ENCODE peak calls at places on chromosomes 12 and 14, in eight cellular contexts. B is SK-N-SH; I is Peyer's patch; X is CD8-positive, alpha-beta T cell; E is CD8-positive, alpha-beta memory T cell; W is endodermal cell; Q is heart left ventricle; C is tibial nerve. S is an unnamed sample.

GRCh38 chr14:58807271-58807670 is 169.5 kb downstream of the DACT1 start:
- DNase-seq in B (no peak), I (no peak), X (no peak), E (no peak), W (no peak), Q (no peak), C (no peak), S (no peak)

GRCh38 chr12:116918464-116918863 is 7.7 kb downstream of the FBXW8 start:
- DNase-seq in B (no peak), I (no peak), X (no peak), E (no peak), W (no peak), Q (no peak), C (no peak), S (no peak)

GRCh38 chr14:50397461-50398196 is 948 bp upstream of the CDKL1 start:
- DNase-seq in B (peak; percentile 41), I (no peak), X (no peak), E (no peak), W (no peak), Q (peak; percentile 44), C (peak; percentile 13), S (no peak)

GRCh38 chr12:101935769-101936741 is 58.7 kb downstream of the DRAM1 start:
- DNase-seq in B (no peak), I (no peak), X (no peak), E (no peak), W (peak; percentile 73), Q (peak; percentile 70), C (peak; percentile 77), S (no peak)

GRCh38 chr12:109923038-109923437 is 23.0 kb downstream of the TCHP start:
- DNase-seq in B (no peak), I (peak; percentile 29), X (no peak), E (no peak), W (no peak), Q (no peak), C (no peak), S (no peak)

GRCh38 chr14:68784298-68784910 is 8.5 kb downstream of the ZFP36L1 start:
- DNase-seq in B (no peak), I (peak; percentile 87), X (no peak), E (no peak), W (peak; percentile 41), Q (peak; percentile 37), C (no peak), S (no peak)

GRCh38 chr12:100031821-100032220 is 47.1 kb upstream of the ANKS1B start:
- DNase-seq in B (peak; percentile 4), I (no peak), X (no peak), E (no peak), W (no peak), Q (no peak), C (no peak), S (no peak)

GRCh38 chr14:95134304-95134933 is 22.9 kb downstream of the DICER1 start:
- DNase-seq in B (no peak), I (no peak), X (no peak), E (no peak), W (no peak), Q (no peak), C (no peak), S (no peak)

GRCh38 chr14:68938515-68939423 is 40.3 kb downstream of the ACTN1 start:
- DNase-seq in B (peak; percentile 67), I (peak; percentile 72), X (no peak), E (no peak), W (peak; percentile 75), Q (no peak), C (no peak), S (no peak)

GRCh38 chr14:23572841-23573240 is 5.2 kb upstream of the AP1G2 start:
- DNase-seq in B (no peak), I (no peak), X (no peak), E (no peak), W (peak; percentile 36), Q (peak; percentile 61), C (peak; percentile 38), S (no peak)

GRCh38 chr12:10140001-10140400 is 10.0 kb upstream of the CLEC7A start:
- DNase-seq in B (peak; percentile 10), I (no peak), X (peak; percentile 48), E (no peak), W (peak; percentile 76), Q (peak; percentile 33), C (peak; percentile 40), S (no peak)

GRCh38 chr12:3122841-3123678 is 45.9 kb downstream of the TSPAN9 start:
- DNase-seq in B (peak; percentile 74), I (no peak), X (no peak), E (no peak), W (peak; percentile 68), Q (peak; percentile 75), C (peak; percentile 14), S (no peak)

GRCh38 chr12:89247541-89247942 is 104.8 kb downstream of the DUSP6 start:
- DNase-seq in B (peak; percentile 22), I (no peak), X (no peak), E (no peak), W (peak; percentile 68), Q (no peak), C (no peak), S (peak; percentile 43)

GRCh38 chr14:74299061-74299545 is 3.6 kb downstream of the ABCD4 start:
- DNase-seq in B (no peak), I (no peak), X (no peak), E (peak; percentile 63), W (peak; percentile 88), Q (no peak), C (no peak), S (no peak)

GRCh38 chr12:108935165-108935564 is 55.3 kb downstream of the DAO start:
- DNase-seq in B (no peak), I (no peak), X (no peak), E (no peak), W (no peak), Q (no peak), C (no peak), S (no peak)

GRCh38 chr12:92597997-92598396 is 104.8 kb upstream of the PLEKHG7 start:
- DNase-seq in B (no peak), I (no peak), X (no peak), E (no peak), W (no peak), Q (no peak), C (no peak), S (no peak)

GRCh38 chr12:82097877-82098276 is 260.3 kb downstream of the CCDC59 start:
- DNase-seq in B (no peak), I (no peak), X (peak; percentile 15), E (no peak), W (no peak), Q (no peak), C (no peak), S (no peak)

GRCh38 chr12:67366530-67367196 is 97.5 kb downstream of the CAND1 start:
- DNase-seq in B (no peak), I (no peak), X (no peak), E (no peak), W (no peak), Q (peak; percentile 53), C (no peak), S (no peak)

GRCh38 chr14:64266206-64266605 is 28.0 kb downstream of the ESR2 start:
- DNase-seq in B (no peak), I (no peak), X (no peak), E (no peak), W (no peak), Q (no peak), C (no peak), S (no peak)

GRCh38 chr14:64260418-64260817 is 33.8 kb downstream of the ESR2 start:
- DNase-seq in B (no peak), I (no peak), X (no peak), E (no peak), W (no peak), Q (no peak), C (no peak), S (no peak)

GRCh38 chr14:64265222-64265621 is 28.9 kb downstream of the ESR2 start:
- DNase-seq in B (no peak), I (no peak), X (no peak), E (no peak), W (no peak), Q (no peak), C (no peak), S (no peak)
- H3K27ac ChIP-seq in B (no peak overlapping the region), I (no peak overlapping the region), X (no peak overlapping the region), E (no peak overlapping the region), W (no peak overlapping the region), Q (no peak overlapping the region), C (no peak overlapping the region), S (no peak overlapping the region)

GRCh38 chr12:42565001-42565400 is 24.5 kb downstream of the PRICKLE1 start:
- DNase-seq in B (no peak), I (no peak), X (no peak), E (no peak), W (peak; percentile 53), Q (no peak), C (no peak), S (no peak)
- H3K4me1 ChIP-seq in B (peaks cover 6% of the 10 kb centered on the region), I (no peaks in the 10 kb centered on the region), X (no peaks in the 10 kb centered on the region), E (no peaks in the 10 kb centered on the region), W (no peaks in the 10 kb centered on the region), Q (peaks cover 47% of the 10 kb centered on the region), C (peaks cover 39% of the 10 kb centered on the region), S (no peaks in the 10 kb centered on the region)

GRCh38 chr12:121533391-121534090 is 47.3 kb downstream of the KDM2B start:
- DNase-seq in B (no peak), I (no peak), X (no peak), E (no peak), W (no peak), Q (no peak), C (no peak), S (no peak)

GRCh38 chr12:121536929-121537813 is 43.7 kb downstream of the KDM2B start:
- DNase-seq in B (peak; percentile 88), I (peak; percentile 82), X (peak; percentile 61), E (peak; percentile 73), W (peak; percentile 87), Q (peak; percentile 94), C (peak; percentile 73), S (no peak)

GRCh38 chr12:121534495-121535148 is 46.2 kb downstream of the KDM2B start:
- DNase-seq in B (no peak), I (no peak), X (peak; percentile 90), E (peak; percentile 88), W (peak; percentile 74), Q (no peak), C (no peak), S (no peak)

GRCh38 chr12:121536058-121536928 is 44.5 kb downstream of the KDM2B start:
- DNase-seq in B (peak; percentile 94), I (peak; percentile 78), X (peak; percentile 85), E (peak; percentile 86), W (peak; percentile 95), Q (peak; percentile 95), C (peak; percentile 84), S (no peak)

GRCh38 chr12:121535150-121536057 is 45.4 kb downstream of the KDM2B start:
- DNase-seq in B (no peak), I (no peak), X (no peak), E (no peak), W (no peak), Q (no peak), C (no peak), S (no peak)
- H3K4me3 ChIP-seq in B (no peak overlapping the region), I (peak overlapping the region; percentile 67), X (peak overlapping the region; percentile 68), E (no peak overlapping the region), W (no peak overlapping the region), Q (peak overlapping the region; percentile 83), C (peak overlapping the region; percentile 79), S (no peak overlapping the region)

DNA sequence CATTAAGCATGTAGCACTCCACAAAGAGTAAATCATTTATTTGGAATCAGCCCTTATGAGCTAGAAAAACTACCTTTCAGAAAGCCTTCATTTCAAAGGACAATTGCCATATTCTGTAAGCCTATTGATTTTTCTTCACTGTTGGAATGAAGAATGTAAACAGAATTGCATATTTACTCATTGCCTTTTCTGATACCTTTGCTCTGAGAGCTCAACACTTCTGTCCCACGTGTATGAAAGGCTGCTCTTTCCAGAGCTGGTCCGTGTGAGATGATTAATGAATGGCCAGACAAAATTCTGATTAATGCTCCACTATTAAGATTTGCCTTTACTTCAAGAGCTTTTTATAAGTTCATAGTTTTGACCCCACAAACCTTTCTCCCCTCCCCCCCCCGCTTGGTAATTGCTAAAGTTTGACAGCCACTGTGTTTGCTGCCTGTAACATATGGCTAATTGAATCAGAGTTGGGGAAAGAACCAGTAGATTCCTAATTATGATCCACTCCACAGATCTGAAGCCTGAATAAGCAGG is 63.0 kb upstream of the PLEKHA5 start:
- DNase-seq in B (no peak), I (no peak), X (no peak), E (no peak), W (no peak), Q (no peak), C (no peak), S (no peak)
- H3K27ac ChIP-seq in B (no peak overlapping the region), I (no peak overlapping the region), X (no peak overlapping the region), E (no peak overlapping the region), W (no peak overlapping the region), Q (no peak overlapping the region), C (no peak overlapping the region), S (no peak overlapping the region)

S was measured in iPS DF 6.9.